ENCODE peak calls at places on chromosomes 7 and 10, in nine cellular contexts. O is fibroblast of lung, D is astrocyte of the spinal cord, Z is HL-60, T is esophagus squamous epithelium, K is mucosa of descending colon, P is foreskin fibroblast, M is right atrium auricular region, G is astrocyte of the cerebellum. J is an unnamed sample.

GRCh38 chr7:2873686-2874551 is 29.8 kb upstream of the GNA12 start:
- DNase-seq in P (peak; percentile 83), K (no peak), T (no peak), Z (no peak), D (peak; percentile 95), G (peak; percentile 92), O (peak; percentile 93), M (no peak), J (peak; percentile 95)

GRCh38 chr10:12797471-12798262 is 203.8 kb downstream of the CCDC3 start:
- DNase-seq in P (no peak), T (no peak), D (peak; percentile 28), O (peak; percentile 38), G (no peak), K (no peak), M (no peak), Z (no peak), J (no peak)

GRCh38 chr10:30996481-30996980 is 35.1 kb downstream of the ZNF438 start:
- DNase-seq in K (no peak), G (no peak), T (no peak), O (no peak), P (no peak), D (no peak), Z (no peak), M (no peak), J (no peak)

GRCh38 chr10:47361293-47361692 is 13.1 kb downstream of the RBP3 start:
- DNase-seq in T (no peak), K (no peak), P (no peak), O (peak; percentile 7), D (peak; percentile 24), G (no peak), Z (no peak), M (no peak), J (peak; percentile 49)

GRCh38 chr7:74587435-74588126 is 69.9 kb upstream of the GTF2I start:
- DNase-seq in T (no peak), O (peak; percentile 91), M (peak; percentile 93), Z (no peak), D (peak; percentile 90), G (peak; percentile 58), P (peak; percentile 90), K (peak; percentile 89), J (peak; percentile 94)

GRCh38 chr10:69573056-69573806 is at the start of gene NEUROG3:
- DNase-seq in Z (peak; percentile 6), M (no peak), T (no peak), G (no peak), K (no peak), P (no peak), O (no peak), D (no peak), J (no peak)

GRCh38 chr7:112067205-112067604 is 139.0 kb downstream of the DOCK4 start:
- DNase-seq in D (no peak), P (no peak), K (no peak), T (no peak), M (no peak), G (no peak), O (no peak), Z (no peak), J (no peak)

GRCh38 chr10:132959296-132959961 is 17.1 kb upstream of the CFAP46 start:
- DNase-seq in T (no peak), P (no peak), M (no peak), G (no peak), D (no peak), Z (no peak), O (no peak), K (no peak), J (no peak)

GRCh38 chr7:74627699-74628411 is 29.7 kb upstream of the GTF2I start:
- DNase-seq in K (no peak), O (peak; percentile 42), G (no peak), D (peak; percentile 23), P (peak; percentile 35), M (no peak), T (no peak), Z (no peak), J (peak; percentile 41)

GRCh38 chr7:75944507-75944906 is 29.6 kb downstream of the POR start:
- DNase-seq in D (no peak), Z (no peak), M (no peak), P (no peak), T (no peak), O (no peak), G (no peak), K (no peak), J (no peak)

GRCh38 chr10:72097448-72098300 is 9.3 kb upstream of the SPOCK2 start:
- DNase-seq in Z (no peak), D (peak; percentile 90), G (peak; percentile 50), O (peak; percentile 98), M (peak; percentile 78), P (peak; percentile 76), K (no peak), T (no peak), J (peak; percentile 96)

GRCh38 chr10:50582061-50582460 is 41.7 kb downstream of the SGMS1 start:
- DNase-seq in M (no peak), T (no peak), O (peak; percentile 50), P (no peak), Z (no peak), K (no peak), D (no peak), G (no peak), J (no peak)

GRCh38 chr10:97686301-97686961 is 610 bp downstream of the AVPI1 start:
- DNase-seq in M (no peak), G (no peak), O (no peak), Z (no peak), T (no peak), P (no peak), K (no peak), D (no peak), J (peak; percentile 14)

GRCh38 chr10:97685395-97685958 is 1.6 kb downstream of the AVPI1 start:
- DNase-seq in D (peak; percentile 25), M (no peak), G (no peak), T (no peak), K (no peak), P (no peak), O (peak; percentile 12), Z (no peak), J (peak; percentile 36)

GRCh38 chr10:97684866-97685394 is 2.1 kb downstream of the AVPI1 start:
- DNase-seq in Z (no peak), D (peak; percentile 20), G (no peak), T (no peak), P (no peak), K (no peak), M (no peak), O (no peak), J (peak; percentile 20)

GRCh38 chr10:97682042-97682441 is 5.0 kb downstream of the AVPI1 start:
- DNase-seq in D (no peak), K (no peak), O (no peak), M (no peak), G (no peak), Z (no peak), T (no peak), P (no peak), J (no peak)

GRCh38 chr10:97683556-97684357 is 3.3 kb downstream of the AVPI1 start:
- DNase-seq in D (peak; percentile 45), M (no peak), P (peak; percentile 70), O (peak; percentile 51), K (no peak), G (no peak), T (no peak), Z (no peak), J (peak; percentile 34)
- TF ChIP-seq CTCF in D (no peak), M (no peak), P (no peak), O (no peak), K (no peak), G (no peak), T (no peak), Z (no peak), J (no peak)

GRCh38 chr10:35339946-35340345 is 3.6 kb downstream of the CCNY start:
- DNase-seq in M (no peak), Z (no peak), P (no peak), T (no peak), G (no peak), O (no peak), K (no peak), D (no peak), J (no peak)

GRCh38 chr10:35341521-35341920 is 5.2 kb downstream of the CCNY start:
- DNase-seq in Z (no peak), M (no peak), P (no peak), K (no peak), G (no peak), T (no peak), O (no peak), D (no peak), J (no peak)

GRCh38 chr10:35342381-35342780 is 6.1 kb downstream of the CCNY start:
- DNase-seq in P (no peak), Z (no peak), T (no peak), M (no peak), D (no peak), O (no peak), K (no peak), G (no peak), J (no peak)

GRCh38 chr10:35343739-35344138 is 7.4 kb downstream of the CCNY start:
- DNase-seq in K (no peak), O (no peak), G (no peak), Z (no peak), D (no peak), M (no peak), P (no peak), T (no peak), J (no peak)

DNA sequence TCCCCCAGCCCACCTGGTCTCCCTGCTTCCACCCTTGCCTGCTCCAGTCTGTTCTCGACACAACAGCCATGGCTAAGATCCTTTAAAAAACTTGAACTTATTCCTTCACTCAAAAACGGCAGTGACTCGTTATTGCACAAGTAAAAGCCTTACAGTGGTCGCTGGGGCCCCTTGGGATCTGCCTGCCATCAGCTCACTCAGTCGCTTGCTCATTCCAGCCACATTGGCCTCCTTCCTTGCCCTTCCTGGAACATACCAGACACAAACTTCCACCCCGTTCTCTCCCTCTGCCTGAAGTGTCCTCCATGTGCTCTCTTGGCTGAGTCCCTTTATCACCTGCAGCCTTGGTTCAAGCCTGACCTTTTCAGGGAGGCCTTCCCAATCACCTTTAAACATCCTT is 4.7 kb downstream of the CCNY start:
- DNase-seq in M (no peak), D (no peak), P (peak; percentile 40), Z (no peak), G (no peak), K (no peak), O (no peak), T (no peak), J (no peak)
- H3K4me3 ChIP-seq in M (no peak overlapping the region), D (no peak overlapping the region), P (no peak overlapping the region), Z (no peak overlapping the region), G (no peak overlapping the region), K (no peak overlapping the region), O (no peak overlapping the region), T (no peak overlapping the region), J (no peak overlapping the region)

DNA sequence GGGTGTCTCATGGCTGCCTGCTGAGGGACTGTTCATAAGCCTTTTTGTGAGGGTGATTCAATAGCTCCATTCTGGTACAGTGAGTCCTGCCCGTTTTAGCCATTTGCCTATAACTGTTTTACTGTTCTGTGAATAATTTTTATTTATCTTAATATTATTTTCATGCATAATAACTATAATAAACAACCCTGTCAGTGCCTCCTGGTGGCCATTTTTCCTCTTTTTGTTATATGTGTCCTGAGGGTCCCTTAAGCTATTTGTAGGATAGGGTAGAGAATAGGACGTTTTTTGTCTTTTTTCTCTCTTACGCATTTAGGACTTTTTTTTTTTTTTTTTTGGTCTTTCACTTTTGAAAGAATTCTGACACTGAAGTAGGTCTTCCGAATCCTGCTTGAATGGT is 2.9 kb downstream of the C1QL3 start:
- DNase-seq in G (no peak), Z (no peak), D (no peak), P (no peak), T (no peak), O (no peak), M (no peak), K (no peak), J (peak; percentile 7)
- TF ChIP-seq CTCF in G (peak; percentile 19), Z (no peak), D (peak; percentile 26), P (peak; percentile 18), T (no peak), O (peak; percentile 26), M (peak; percentile 27), K (no peak), J (peak; percentile 37)

GRCh38 chr10:116679351-116679750 is 58.6 kb downstream of the PNLIPRP2 start:
- DNase-seq in P (no peak), T (no peak), O (no peak), Z (no peak), K (no peak), M (no peak), G (no peak), D (no peak), J (no peak)
- H3K4me3 ChIP-seq in P (no peak overlapping the region), T (no peak overlapping the region), O (no peak overlapping the region), Z (no peak overlapping the region), K (no peak overlapping the region), M (no peak overlapping the region), G (no peak overlapping the region), D (no peak overlapping the region), J (no peak overlapping the region)